ENCODE peak calls at places on chromosomes 13 and 19, in five cellular contexts. One of them, this sample, is unnamed.

GRCh38 chr19:39430675-39431593 is 4.8 kb downstream of the RPS16 start:
- ATAC-seq in Right ventricle myocardium inferior: no peak
- ATAC-seq in activated naive CD4-positive, alpha-beta T cell treated with anti-CD3 and anti-CD28 coated beads, Interleukin-2, amount 50 U/mL, for 72 hours: peak
- ATAC-seq in T-cell: peak
- ATAC-seq in stimulated activated effector memory CD8-positive, alpha-beta T cell treated with anti-CD3 and anti-CD28 coated beads, Interleukin-12 subunit alpha, Interleukin-12 subunit beta, amount 100 ng/mL, for 72 hours: peak
- ATAC-seq in this sample: peak

GRCh38 chr19:11446271-11446651 is 10.8 kb downstream of the PRKCSH start:
- ATAC-seq in Right ventricle myocardium inferior: no peak
- ATAC-seq in activated naive CD4-positive, alpha-beta T cell treated with anti-CD3 and anti-CD28 coated beads, Interleukin-2, amount 50 U/mL, for 72 hours: no peak
- ATAC-seq in T-cell: no peak
- ATAC-seq in stimulated activated effector memory CD8-positive, alpha-beta T cell treated with anti-CD3 and anti-CD28 coated beads, Interleukin-12 subunit alpha, Interleukin-12 subunit beta, amount 100 ng/mL, for 72 hours: no peak
- ATAC-seq in this sample: no peak

GRCh38 chr19:38093587-38093986 is 130.4 kb downstream of the DPF1 start:
- ATAC-seq in Right ventricle myocardium inferior: peak
- ATAC-seq in activated naive CD4-positive, alpha-beta T cell treated with anti-CD3 and anti-CD28 coated beads, Interleukin-2, amount 50 U/mL, for 72 hours: no peak
- ATAC-seq in T-cell: no peak
- ATAC-seq in stimulated activated effector memory CD8-positive, alpha-beta T cell treated with anti-CD3 and anti-CD28 coated beads, Interleukin-12 subunit alpha, Interleukin-12 subunit beta, amount 100 ng/mL, for 72 hours: no peak
- ATAC-seq in this sample: no peak

GRCh38 chr13:106318941-106319411 is 216.5 kb downstream of the EFNB2 start:
- ATAC-seq in Right ventricle myocardium inferior: no peak
- ATAC-seq in activated naive CD4-positive, alpha-beta T cell treated with anti-CD3 and anti-CD28 coated beads, Interleukin-2, amount 50 U/mL, for 72 hours: no peak
- ATAC-seq in T-cell: no peak
- ATAC-seq in stimulated activated effector memory CD8-positive, alpha-beta T cell treated with anti-CD3 and anti-CD28 coated beads, Interleukin-12 subunit alpha, Interleukin-12 subunit beta, amount 100 ng/mL, for 72 hours: no peak
- ATAC-seq in this sample: no peak

GRCh38 chr13:47594833-47595232 is 406.2 kb downstream of the SUCLA2 start:
- ATAC-seq in Right ventricle myocardium inferior: no peak
- ATAC-seq in activated naive CD4-positive, alpha-beta T cell treated with anti-CD3 and anti-CD28 coated beads, Interleukin-2, amount 50 U/mL, for 72 hours: no peak
- ATAC-seq in T-cell: no peak
- ATAC-seq in stimulated activated effector memory CD8-positive, alpha-beta T cell treated with anti-CD3 and anti-CD28 coated beads, Interleukin-12 subunit alpha, Interleukin-12 subunit beta, amount 100 ng/mL, for 72 hours: no peak
- ATAC-seq in this sample: no peak

GRCh38 chr13:111459803-111460547 is 139.5 kb downstream of the TEX29 start:
- ATAC-seq in Right ventricle myocardium inferior: no peak
- ATAC-seq in activated naive CD4-positive, alpha-beta T cell treated with anti-CD3 and anti-CD28 coated beads, Interleukin-2, amount 50 U/mL, for 72 hours: peak
- ATAC-seq in T-cell: no peak
- ATAC-seq in stimulated activated effector memory CD8-positive, alpha-beta T cell treated with anti-CD3 and anti-CD28 coated beads, Interleukin-12 subunit alpha, Interleukin-12 subunit beta, amount 100 ng/mL, for 72 hours: peak
- ATAC-seq in this sample: no peak

GRCh38 chr13:77328819-77329132 is 1.9 kb upstream of the MYCBP2 start:
- ATAC-seq in Right ventricle myocardium inferior: no peak
- ATAC-seq in activated naive CD4-positive, alpha-beta T cell treated with anti-CD3 and anti-CD28 coated beads, Interleukin-2, amount 50 U/mL, for 72 hours: peak
- ATAC-seq in T-cell: no peak
- ATAC-seq in stimulated activated effector memory CD8-positive, alpha-beta T cell treated with anti-CD3 and anti-CD28 coated beads, Interleukin-12 subunit alpha, Interleukin-12 subunit beta, amount 100 ng/mL, for 72 hours: peak
- ATAC-seq in this sample: no peak

GRCh38 chr13:38980628-38981078 is 10.0 kb downstream of the STOML3 start:
- ATAC-seq in Right ventricle myocardium inferior: no peak
- ATAC-seq in activated naive CD4-positive, alpha-beta T cell treated with anti-CD3 and anti-CD28 coated beads, Interleukin-2, amount 50 U/mL, for 72 hours: no peak
- ATAC-seq in T-cell: no peak
- ATAC-seq in stimulated activated effector memory CD8-positive, alpha-beta T cell treated with anti-CD3 and anti-CD28 coated beads, Interleukin-12 subunit alpha, Interleukin-12 subunit beta, amount 100 ng/mL, for 72 hours: no peak
- ATAC-seq in this sample: no peak

GRCh38 chr19:2544576-2545415 is 68.9 kb downstream of the GADD45B start:
- ATAC-seq in Right ventricle myocardium inferior: no peak
- ATAC-seq in activated naive CD4-positive, alpha-beta T cell treated with anti-CD3 and anti-CD28 coated beads, Interleukin-2, amount 50 U/mL, for 72 hours: no peak
- ATAC-seq in T-cell: no peak
- ATAC-seq in stimulated activated effector memory CD8-positive, alpha-beta T cell treated with anti-CD3 and anti-CD28 coated beads, Interleukin-12 subunit alpha, Interleukin-12 subunit beta, amount 100 ng/mL, for 72 hours: no peak
- ATAC-seq in this sample: no peak

GRCh38 chr19:21328885-21329605 is at the start of gene ZNF708:
- ATAC-seq in Right ventricle myocardium inferior: peak
- ATAC-seq in activated naive CD4-positive, alpha-beta T cell treated with anti-CD3 and anti-CD28 coated beads, Interleukin-2, amount 50 U/mL, for 72 hours: peak
- ATAC-seq in T-cell: peak
- ATAC-seq in stimulated activated effector memory CD8-positive, alpha-beta T cell treated with anti-CD3 and anti-CD28 coated beads, Interleukin-12 subunit alpha, Interleukin-12 subunit beta, amount 100 ng/mL, for 72 hours: peak
- ATAC-seq in this sample: peak

GRCh38 chr19:3699071-3699740 is 1.1 kb downstream of the PIP5K1C start:
- ATAC-seq in Right ventricle myocardium inferior: peak
- ATAC-seq in activated naive CD4-positive, alpha-beta T cell treated with anti-CD3 and anti-CD28 coated beads, Interleukin-2, amount 50 U/mL, for 72 hours: peak
- ATAC-seq in T-cell: no peak
- ATAC-seq in stimulated activated effector memory CD8-positive, alpha-beta T cell treated with anti-CD3 and anti-CD28 coated beads, Interleukin-12 subunit alpha, Interleukin-12 subunit beta, amount 100 ng/mL, for 72 hours: no peak
- ATAC-seq in this sample: peak

GRCh38 chr13:50453238-50453637 is 390.3 kb downstream of the DLEU7 start:
- ATAC-seq in Right ventricle myocardium inferior: peak
- ATAC-seq in activated naive CD4-positive, alpha-beta T cell treated with anti-CD3 and anti-CD28 coated beads, Interleukin-2, amount 50 U/mL, for 72 hours: no peak
- ATAC-seq in T-cell: no peak
- ATAC-seq in stimulated activated effector memory CD8-positive, alpha-beta T cell treated with anti-CD3 and anti-CD28 coated beads, Interleukin-12 subunit alpha, Interleukin-12 subunit beta, amount 100 ng/mL, for 72 hours: no peak
- ATAC-seq in this sample: no peak

GRCh38 chr13:22736768-22737092 is 444.0 kb upstream of the SGCG start:
- ATAC-seq in Right ventricle myocardium inferior: no peak
- ATAC-seq in activated naive CD4-positive, alpha-beta T cell treated with anti-CD3 and anti-CD28 coated beads, Interleukin-2, amount 50 U/mL, for 72 hours: no peak
- ATAC-seq in T-cell: no peak
- ATAC-seq in stimulated activated effector memory CD8-positive, alpha-beta T cell treated with anti-CD3 and anti-CD28 coated beads, Interleukin-12 subunit alpha, Interleukin-12 subunit beta, amount 100 ng/mL, for 72 hours: no peak
- ATAC-seq in this sample: no peak

GRCh38 chr13:80141114-80141849 is 199.6 kb downstream of the SPRY2 start:
- ATAC-seq in Right ventricle myocardium inferior: peak
- ATAC-seq in activated naive CD4-positive, alpha-beta T cell treated with anti-CD3 and anti-CD28 coated beads, Interleukin-2, amount 50 U/mL, for 72 hours: no peak
- ATAC-seq in T-cell: no peak
- ATAC-seq in stimulated activated effector memory CD8-positive, alpha-beta T cell treated with anti-CD3 and anti-CD28 coated beads, Interleukin-12 subunit alpha, Interleukin-12 subunit beta, amount 100 ng/mL, for 72 hours: no peak
- ATAC-seq in this sample: no peak

GRCh38 chr19:44948763-44949374 is 3.0 kb downstream of the APOC2 start:
- ATAC-seq in Right ventricle myocardium inferior: no peak
- ATAC-seq in activated naive CD4-positive, alpha-beta T cell treated with anti-CD3 and anti-CD28 coated beads, Interleukin-2, amount 50 U/mL, for 72 hours: no peak
- ATAC-seq in T-cell: no peak
- ATAC-seq in stimulated activated effector memory CD8-positive, alpha-beta T cell treated with anti-CD3 and anti-CD28 coated beads, Interleukin-12 subunit alpha, Interleukin-12 subunit beta, amount 100 ng/mL, for 72 hours: no peak
- ATAC-seq in this sample: no peak